ENCODE peak calls at places on chromosomes 2 and 18, in ten cellular contexts. R is astrocyte of the cerebellum; S is left cardiac atrium; M is endothelial cell; I is GM23248; W is activated naive CD8-positive, alpha-beta T cell treated with anti-CD3 and anti-CD28 coated beads, Interleukin-2, amount 10 ng/mL, durations not matched to agents 7 days and 5 days; H is EL; Z is activated CD8-positive, alpha-beta memory T cell treated with anti-CD3 and anti-CD28 coated beads, Interleukin-2, amount 50 U/mL, for 4 hours; Q is ELR; B is progenitor cell of endocrine pancreas. O is an unnamed sample.

GRCh38 chr18:8685141-8685913 is 20.0 kb upstream of the MTCL1 start:
- DNase-seq in R (peak), S (no peak), M (no peak), I (peak), W (no peak), H (peak), Z (no peak), Q (no peak), B (no peak), O (peak)

GRCh38 chr2:168814939-168815907 is 12.8 kb downstream of the NOSTRIN start:
- DNase-seq in R (no peak), S (no peak), M (no peak), I (no peak), W (no peak), H (no peak), Z (no peak), Q (no peak), B (no peak), O (no peak)

GRCh38 chr2:183606718-183607085 is 482.5 kb downstream of the NUP35 start:
- DNase-seq in R (no peak), S (no peak), M (no peak), I (no peak), W (no peak), H (no peak), Z (no peak), Q (no peak), B (no peak), O (no peak)

GRCh38 chr2:216557820-216558219 is 59.2 kb downstream of the RPL37A start:
- DNase-seq in R (no peak), S (no peak), M (no peak), I (no peak), W (no peak), H (no peak), Z (no peak), Q (no peak), B (no peak), O (no peak)

GRCh38 chr2:112198780-112199179 is 56.1 kb downstream of the ZC3H8 start:
- DNase-seq in R (no peak), S (no peak), M (no peak), I (peak), W (no peak), H (no peak), Z (no peak), Q (no peak), B (no peak), O (no peak)

GRCh38 chr2:95208101-95208500 is 780 bp downstream of the ZNF892 start:
- DNase-seq in R (no peak), S (no peak), M (no peak), I (peak), W (no peak), H (peak), Z (no peak), Q (peak), B (no peak), O (no peak)

GRCh38 chr2:18238231-18238630 is 322.2 kb downstream of the RDH14 start:
- DNase-seq in R (no peak), S (no peak), M (no peak), I (no peak), W (no peak), H (no peak), Z (no peak), Q (no peak), B (no peak), O (no peak)

GRCh38 chr2:12006841-12007240 is 260.4 kb downstream of the LPIN1 start:
- DNase-seq in R (no peak), S (no peak), M (peak), I (no peak), W (no peak), H (peak), Z (no peak), Q (peak), B (peak), O (peak)

GRCh38 chr2:19711470-19712372 is 190.1 kb downstream of the TTC32 start:
- DNase-seq in R (peak), S (peak), M (peak), I (peak), W (no peak), H (peak), Z (no peak), Q (peak), B (no peak), O (peak)

GRCh38 chr2:120323214-120323613 is 22.7 kb upstream of the INHBB start:
- DNase-seq in R (no peak), S (peak), M (no peak), I (peak), W (no peak), H (no peak), Z (no peak), Q (no peak), B (no peak), O (no peak)

GRCh38 chr2:69248232-69248631 is 138.8 kb downstream of the GFPT1 start:
- DNase-seq in R (no peak), S (no peak), M (no peak), I (no peak), W (no peak), H (no peak), Z (no peak), Q (no peak), B (no peak), O (no peak)

GRCh38 chr2:10537522-10538195 is 89.5 kb upstream of the ODC1 start:
- DNase-seq in R (no peak), S (no peak), M (no peak), I (no peak), W (peak), H (no peak), Z (no peak), Q (no peak), B (no peak), O (no peak)

GRCh38 chr2:19786408-19787058 is 115.2 kb downstream of the TTC32 start:
- DNase-seq in R (no peak), S (no peak), M (no peak), I (peak), W (no peak), H (peak), Z (no peak), Q (peak), B (no peak), O (peak)

GRCh38 chr2:171718720-171719119 is 31.5 kb downstream of the DYNC1I2 start:
- DNase-seq in R (no peak), S (no peak), M (no peak), I (no peak), W (no peak), H (no peak), Z (no peak), Q (no peak), B (no peak), O (no peak)

GRCh38 chr2:85022232-85022631 is 51.3 kb downstream of the KCMF1 start:
- DNase-seq in R (no peak), S (no peak), M (no peak), I (no peak), W (no peak), H (no peak), Z (no peak), Q (no peak), B (no peak), O (no peak)

GRCh38 chr2:69801745-69802144 is 27.7 kb upstream of the GMCL1 start:
- DNase-seq in R (no peak), S (no peak), M (no peak), I (no peak), W (no peak), H (no peak), Z (no peak), Q (no peak), B (no peak), O (no peak)